ENCODE peak calls at places on chromosomes 5 and 9, in five cellular contexts. L is A549, H is HepG2, Q is H1, S is K562. Z is an unnamed sample.

GRCh38 chr5:110031402-110032140 is 341.8 kb downstream of the MAN2A1 start:
- DNase-seq in L (no peak), H (no peak), Q (no peak), S (no peak), Z (no peak)

GRCh38 chr9:133389025-133389557 is 12.9 kb downstream of the STKLD1 start:
- DNase-seq in L (no peak), H (no peak), Q (no peak), S (no peak), Z (no peak)

GRCh38 chr9:135122316-135122715 is 34.8 kb downstream of the OLFM1 start:
- DNase-seq in L (no peak), H (no peak), Q (no peak), S (no peak), Z (no peak)

GRCh38 chr5:67543704-67544103 is 347.1 kb upstream of the CD180 start:
- DNase-seq in L (no peak), H (no peak), Q (no peak), S (no peak), Z (no peak)

GRCh38 chr5:11903614-11904269 is 504 bp downstream of the CTNND2 start:
- DNase-seq in L (peak), H (no peak), Q (no peak), S (no peak), Z (no peak)

GRCh38 chr5:19125956-19126713 is 861.9 kb downstream of the CDH18 start:
- DNase-seq in L (no peak), H (no peak), Q (no peak), S (no peak), Z (no peak)

GRCh38 chr9:86230858-86231257 is 28.6 kb downstream of the C9orf153 start:
- DNase-seq in L (no peak), H (no peak), Q (no peak), S (peak), Z (no peak)

GRCh38 chr5:77861576-77861975 is 85.4 kb upstream of the TBCA start:
- DNase-seq in L (no peak), H (no peak), Q (no peak), S (no peak), Z (no peak)

GRCh38 chr5:32531885-32532520 is 53.4 kb upstream of the SUB1 start:
- DNase-seq in L (peak), H (peak), Q (peak), S (no peak), Z (peak)

GRCh38 chr9:69834056-69834455 is 13.4 kb downstream of the CFAP95 start:
- DNase-seq in L (no peak), H (no peak), Q (no peak), S (no peak), Z (no peak)

GRCh38 chr5:119656023-119656422 is 26.7 kb downstream of the FAM170A start:
- DNase-seq in L (no peak), H (no peak), Q (no peak), S (no peak), Z (no peak)

GRCh38 chr9:13993482-13994267 is 320.3 kb downstream of the NFIB start:
- DNase-seq in L (no peak), H (no peak), Q (no peak), S (no peak), Z (no peak)

GRCh38 chr9:106869458-106869857 is 6.5 kb downstream of the ZNF462 start:
- DNase-seq in L (no peak), H (no peak), Q (no peak), S (no peak), Z (peak)

GRCh38 chr5:12354686-12355085 is 450.4 kb upstream of the CTNND2 start:
- DNase-seq in L (no peak), H (no peak), Q (no peak), S (no peak), Z (no peak)

GRCh38 chr9:111961575-111961974 is 65.0 kb downstream of the UGCG start:
- DNase-seq in L (peak), H (no peak), Q (no peak), S (no peak), Z (peak)

GRCh38 chr9:20024159-20024571 is 235.3 kb upstream of the SLC24A2 start:
- DNase-seq in L (no peak), H (no peak), Q (no peak), S (no peak), Z (peak)
- TF ChIP-seq MAFK in L (no peak), H (no peak), Q (no peak), S (no peak), Z (no peak)

GRCh38 chr9:93155716-93156474 is 21.8 kb upstream of the NINJ1 start:
- DNase-seq in L (no peak), H (no peak), Q (no peak), S (no peak), Z (no peak)
- TF ChIP-seq MAFK in L (no peak), H (no peak), Q (no peak), S (no peak), Z (no peak)

GRCh38 chr9:97633859-97634485 is 351 bp downstream of the NCBP1 start:
- DNase-seq in L (no peak), H (peak), Q (no peak), S (no peak), Z (peak)
- TF ChIP-seq MAFK in L (no peak), H (no peak), Q (no peak), S (no peak), Z (no peak)

GRCh38 chr9:101495810-101496209 is 37.8 kb upstream of the RNF20 start:
- DNase-seq in L (no peak), H (no peak), Q (no peak), S (no peak), Z (peak)
- TF ChIP-seq MAFK in L (no peak), H (no peak), Q (no peak), S (no peak), Z (no peak)

DNA sequence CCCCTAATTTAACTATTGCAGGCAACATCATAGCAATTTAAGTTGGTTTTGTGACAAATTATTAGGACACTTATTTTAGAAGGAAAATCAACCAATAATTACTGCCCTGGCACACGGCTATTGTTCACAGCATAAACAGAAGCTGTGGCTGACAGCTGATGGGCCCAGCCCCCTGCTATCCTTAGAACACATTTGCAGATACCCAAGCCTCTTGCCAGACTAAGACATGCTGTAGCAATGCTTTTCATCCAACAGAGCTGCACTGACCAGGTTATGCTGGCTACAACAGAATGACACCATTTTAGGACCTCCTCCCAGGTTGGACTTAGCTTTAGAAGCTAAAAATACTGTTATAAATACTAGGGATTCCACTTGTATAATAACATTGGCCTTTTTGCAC is 852.7 kb upstream of the DMAC1 start:
- DNase-seq in L (no peak), H (no peak), Q (no peak), S (no peak), Z (no peak)
- TF ChIP-seq MAFK in L (no peak), H (no peak), Q (no peak), S (no peak), Z (no peak)